ENCODE peak calls at places on chromosomes 11 and 22, in five cellular contexts. J is upper lobe of right lung, H is GM23248, Y is Karpas-422, U is lower lobe of right lung. Q is an unnamed sample.

GRCh38 chr11:3201677-3202181 is 16.9 kb downstream of the MRGPRG start:
- DNase-seq in J (no peak), H (no peak), Y (no peak), U (no peak), Q (peak; percentile 59)

GRCh38 chr11:85167038-85167437 is 460.1 kb downstream of the DLG2 start:
- DNase-seq in J (no peak), H (no peak), Y (no peak), U (no peak), Q (no peak)

GRCh38 chr11:46356911-46357482 is 9.7 kb downstream of the DGKZ start:
- DNase-seq in J (no peak), H (peak; percentile 85), Y (no peak), U (no peak), Q (no peak)

GRCh38 chr11:61543606-61544306 is 35.2 kb downstream of the LRRC10B start:
- DNase-seq in J (no peak), H (peak; percentile 87), Y (no peak), U (no peak), Q (no peak)

GRCh38 chr11:6607190-6607635 is 3.6 kb downstream of the ILK start:
- DNase-seq in J (no peak), H (no peak), Y (no peak), U (no peak), Q (no peak)

GRCh38 chr11:18802381-18803257 is 11.0 kb upstream of the PTPN5 start:
- DNase-seq in J (no peak), H (peak; percentile 80), Y (peak; percentile 77), U (no peak), Q (no peak)

GRCh38 chr11:34439521-34440258 is 956 bp downstream of the CAT start:
- DNase-seq in J (no peak), H (peak; percentile 6), Y (no peak), U (no peak), Q (no peak)

GRCh38 chr11:105219670-105220069 is 80.1 kb upstream of the CARD18 start:
- DNase-seq in J (no peak), H (no peak), Y (no peak), U (no peak), Q (no peak)

GRCh38 chr11:33867996-33868645 is 23.8 kb downstream of the LMO2 start:
- DNase-seq in J (no peak), H (no peak), Y (no peak), U (no peak), Q (no peak)

GRCh38 chr22:23503736-23504440 is 76.2 kb downstream of the IGLL1 start:
- DNase-seq in J (peak; percentile 57), H (no peak), Y (no peak), U (peak; percentile 43), Q (peak; percentile 45)

GRCh38 chr11:46332568-46333128 is 14.6 kb upstream of the DGKZ start:
- DNase-seq in J (no peak), H (peak; percentile 23), Y (no peak), U (peak; percentile 45), Q (no peak)

GRCh38 chr22:46062971-46063631 is 86.1 kb upstream of the WNT7B start:
- DNase-seq in J (peak; percentile 54), H (peak; percentile 55), Y (no peak), U (peak; percentile 24), Q (peak; percentile 61)

GRCh38 chr22:46060292-46061123 is 83.5 kb upstream of the WNT7B start:
- DNase-seq in J (no peak), H (peak; percentile 24), Y (no peak), U (peak; percentile 4), Q (no peak)

GRCh38 chr22:46062232-46062615 is 85.3 kb upstream of the WNT7B start:
- DNase-seq in J (no peak), H (no peak), Y (no peak), U (no peak), Q (no peak)

GRCh38 chr22:46061124-46061410 is 84.1 kb upstream of the WNT7B start:
- DNase-seq in J (peak; percentile 21), H (no peak), Y (no peak), U (no peak), Q (no peak)

GRCh38 chr22:46061431-46062231 is 84.7 kb upstream of the WNT7B start:
- DNase-seq in J (peak; percentile 62), H (no peak), Y (no peak), U (peak; percentile 46), Q (peak; percentile 76)
- H3K4me1 ChIP-seq in J (peaks cover 57% of the 10 kb centered on the region), H (peaks cover 68% of the 10 kb centered on the region), Y (peaks cover 37% of the 10 kb centered on the region), U (peaks cover 90% of the 10 kb centered on the region), Q (peaks cover 28% of the 10 kb centered on the region)

GRCh38 chr11:30282289-30282631 is 40.6 kb upstream of the ARL14EP start:
- DNase-seq in J (no peak), H (no peak), Y (no peak), U (no peak), Q (peak; percentile 29)
- H3K4me3 ChIP-seq in J (no peak overlapping the region), H (no peak overlapping the region), Y (no peak overlapping the region), U (no peak overlapping the region), Q (no peak overlapping the region)

GRCh38 chr11:47518212-47518959 is 34.5 kb downstream of the CELF1 start:
- DNase-seq in J (no peak), H (no peak), Y (no peak), U (no peak), Q (no peak)
- H3K4me1 ChIP-seq in J (peaks cover 77% of the 10 kb centered on the region), H (peaks cover 30% of the 10 kb centered on the region), Y (peaks cover 74% of the 10 kb centered on the region), U (peaks cover 73% of the 10 kb centered on the region), Q (peaks cover 14% of the 10 kb centered on the region)

DNA sequence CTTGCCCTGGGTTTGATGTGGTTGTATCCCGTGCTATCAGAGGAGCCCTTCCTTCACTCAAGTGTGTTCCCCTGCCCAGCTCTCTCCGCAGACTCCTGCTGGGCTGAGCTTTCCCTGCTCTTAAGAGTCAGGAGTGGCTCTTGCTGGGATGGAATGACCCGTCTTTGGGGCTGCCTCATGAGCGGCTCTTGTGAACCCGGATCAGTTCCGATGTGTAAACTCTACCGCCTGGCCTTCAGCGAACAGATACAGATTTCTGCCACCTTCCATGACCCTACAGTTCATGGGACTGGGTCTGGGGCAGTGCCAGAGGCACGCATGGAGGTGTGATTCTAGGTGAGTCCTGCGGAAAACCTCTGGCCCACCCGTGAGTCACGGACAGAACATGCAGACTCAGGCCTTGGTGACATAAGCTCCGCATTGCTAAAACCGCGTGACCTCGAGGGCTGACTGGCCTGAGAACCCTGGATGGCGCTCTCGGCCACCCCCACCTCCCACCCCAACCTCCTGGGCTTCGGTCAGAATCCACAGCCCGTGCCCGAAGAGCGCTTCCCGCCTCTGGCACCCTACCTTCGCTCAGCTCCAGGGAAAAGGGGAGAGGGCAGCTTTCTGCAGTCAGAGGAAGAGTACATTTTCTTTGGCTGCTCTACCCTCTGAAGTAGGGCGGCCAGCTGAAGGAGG is 1.3 kb upstream of the ZBTB16 start:
- DNase-seq in J (peak; percentile 82), H (no peak), Y (no peak), U (peak; percentile 76), Q (no peak)
- H3K4me3 ChIP-seq in J (peak overlapping the region; percentile 95), H (no peak overlapping the region), Y (no peak overlapping the region), U (peak overlapping the region; percentile 85), Q (peak overlapping the region; percentile 79)

DNA sequence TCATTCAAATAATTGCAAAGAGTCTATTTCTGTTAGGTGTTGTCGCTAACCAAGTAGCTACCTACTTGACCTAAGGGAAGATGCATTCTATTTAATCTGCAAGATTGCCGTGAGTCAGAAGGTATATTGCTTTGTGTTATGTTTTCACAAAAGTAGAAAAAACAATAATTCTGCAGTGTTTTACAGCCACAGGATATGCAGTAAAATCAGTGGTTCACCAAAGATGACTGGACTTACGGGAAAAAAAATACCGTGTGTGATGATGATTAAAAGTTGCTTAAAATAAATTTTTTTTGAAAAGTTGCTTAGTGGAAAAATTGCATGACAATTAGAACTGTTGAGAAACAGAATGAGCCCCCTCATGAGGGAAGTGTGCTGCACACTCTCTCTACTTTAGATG is 209.1 kb downstream of the DDX10 start:
- DNase-seq in J (no peak), H (no peak), Y (no peak), U (no peak), Q (no peak)
- H3K4me1 ChIP-seq in J (no peaks in the 10 kb centered on the region), H (peaks cover 51% of the 10 kb centered on the region), Y (peaks cover 8% of the 10 kb centered on the region), U (no peaks in the 10 kb centered on the region), Q (no peaks in the 10 kb centered on the region)

GRCh38 chr11:66701432-66702240 is 23.9 kb upstream of the RBM4B start:
- DNase-seq in J (no peak), H (peak; percentile 11), Y (no peak), U (no peak), Q (no peak)

GRCh38 chr11:66698491-66698890 is 20.8 kb upstream of the RBM4B start:
- DNase-seq in J (no peak), H (no peak), Y (no peak), U (no peak), Q (no peak)

GRCh38 chr11:66700337-66700736 is 22.6 kb upstream of the RBM4B start:
- DNase-seq in J (no peak), H (no peak), Y (no peak), U (no peak), Q (no peak)

GRCh38 chr11:66697988-66698387 is 20.3 kb upstream of the RBM4B start:
- DNase-seq in J (no peak), H (no peak), Y (no peak), U (no peak), Q (no peak)

DNA sequence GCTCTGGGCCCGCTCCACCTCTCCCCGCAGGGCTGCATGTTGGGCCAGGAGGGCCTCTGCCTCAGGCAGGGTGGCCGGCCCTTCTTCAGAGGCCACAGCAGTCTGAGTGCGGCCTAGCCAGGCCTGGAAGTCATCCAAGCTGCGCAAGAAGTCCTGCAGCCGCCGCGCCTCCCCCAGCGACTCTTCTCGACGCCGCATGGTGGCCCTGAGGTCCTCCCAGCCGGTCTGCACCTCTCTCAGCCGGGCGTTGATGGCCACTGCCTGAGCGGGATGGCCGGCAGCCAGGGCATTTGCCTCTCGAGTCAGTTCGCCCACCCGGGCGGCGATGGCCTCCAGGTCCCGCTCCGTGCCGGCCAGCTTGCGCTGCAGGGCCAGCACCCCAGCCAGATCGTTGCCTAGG is 23.1 kb upstream of the RBM4B start:
- DNase-seq in J (no peak), H (no peak), Y (no peak), U (no peak), Q (no peak)
- H3K4me3 ChIP-seq in J (no peak overlapping the region), H (no peak overlapping the region), Y (no peak overlapping the region), U (no peak overlapping the region), Q (no peak overlapping the region)